ENCODE peak calls at places on chromosomes 11 and 22, in eight cellular contexts. One of them, this sample, is unnamed.

GRCh38 chr11:73334244-73335203 is 26.4 kb downstream of the ARHGEF17 start:
- DNase-seq in testis: peak
- DNase-seq in A549: peak
- DNase-seq in H1: no peak
- DNase-seq in vagina: no peak
- DNase-seq in H54: peak
- DNase-seq in IMR-90: peak
- DNase-seq in prostate gland: no peak
- DNase-seq in this sample: peak

GRCh38 chr11:25838918-25839611 is 492.9 kb upstream of the ANO3 start:
- DNase-seq in testis: no peak
- DNase-seq in A549: no peak
- DNase-seq in H1: no peak
- DNase-seq in vagina: no peak
- DNase-seq in H54: no peak
- DNase-seq in IMR-90: no peak
- DNase-seq in prostate gland: no peak
- DNase-seq in this sample: no peak

GRCh38 chr11:62245271-62245753 is 3.3 kb downstream of the SCGB1D2 start:
- DNase-seq in testis: peak
- DNase-seq in A549: peak
- DNase-seq in H1: no peak
- DNase-seq in vagina: no peak
- DNase-seq in H54: no peak
- DNase-seq in IMR-90: peak
- DNase-seq in prostate gland: no peak
- DNase-seq in this sample: no peak

GRCh38 chr22:48389916-48390315 is 1437.8 kb downstream of the BRD1 start:
- DNase-seq in testis: no peak
- DNase-seq in A549: no peak
- DNase-seq in H1: no peak
- DNase-seq in vagina: no peak
- DNase-seq in H54: no peak
- DNase-seq in IMR-90: no peak
- DNase-seq in prostate gland: no peak
- DNase-seq in this sample: no peak

GRCh38 chr11:113261709-113262475 is 52.5 kb upstream of the TTC12 start:
- DNase-seq in testis: no peak
- DNase-seq in A549: no peak
- DNase-seq in H1: no peak
- DNase-seq in vagina: no peak
- DNase-seq in H54: peak
- DNase-seq in IMR-90: peak
- DNase-seq in prostate gland: no peak
- DNase-seq in this sample: no peak

GRCh38 chr11:7600205-7600775 is 73.0 kb downstream of the CYB5R2 start:
- DNase-seq in testis: peak
- DNase-seq in A549: peak
- DNase-seq in H1: no peak
- DNase-seq in vagina: no peak
- DNase-seq in H54: no peak
- DNase-seq in IMR-90: peak
- DNase-seq in prostate gland: peak
- DNase-seq in this sample: peak

GRCh38 chr11:110728883-110729282 is 16.6 kb upstream of the ARHGAP20 start:
- DNase-seq in testis: no peak
- DNase-seq in A549: no peak
- DNase-seq in H1: no peak
- DNase-seq in vagina: no peak
- DNase-seq in H54: no peak
- DNase-seq in IMR-90: peak
- DNase-seq in prostate gland: no peak
- DNase-seq in this sample: no peak

GRCh38 chr22:45296628-45297297 is 12.0 kb downstream of the UPK3A start:
- DNase-seq in testis: no peak
- DNase-seq in A549: no peak
- DNase-seq in H1: no peak
- DNase-seq in vagina: no peak
- DNase-seq in H54: no peak
- DNase-seq in IMR-90: no peak
- DNase-seq in prostate gland: no peak
- DNase-seq in this sample: no peak

GRCh38 chr11:46238078-46238966 is 39.1 kb upstream of the CREB3L1 start:
- DNase-seq in testis: peak
- DNase-seq in A549: peak
- DNase-seq in H1: no peak
- DNase-seq in vagina: no peak
- DNase-seq in H54: no peak
- DNase-seq in IMR-90: peak
- DNase-seq in prostate gland: peak
- DNase-seq in this sample: peak

GRCh38 chr22:44448271-44448780 is 49.7 kb downstream of the RTL6 start:
- DNase-seq in testis: peak
- DNase-seq in A549: peak
- DNase-seq in H1: no peak
- DNase-seq in vagina: no peak
- DNase-seq in H54: peak
- DNase-seq in IMR-90: peak
- DNase-seq in prostate gland: peak
- DNase-seq in this sample: peak

GRCh38 chr22:18119409-18120110 is 9.0 kb downstream of the TUBA8 start:
- DNase-seq in testis: no peak
- DNase-seq in A549: no peak
- DNase-seq in H1: no peak
- DNase-seq in vagina: no peak
- DNase-seq in H54: no peak
- DNase-seq in IMR-90: no peak
- DNase-seq in prostate gland: no peak
- DNase-seq in this sample: no peak

GRCh38 chr22:45216133-45217003 is 24.3 kb downstream of the KIAA0930 start:
- DNase-seq in testis: no peak
- DNase-seq in A549: no peak
- DNase-seq in H1: no peak
- DNase-seq in vagina: no peak
- DNase-seq in H54: no peak
- DNase-seq in IMR-90: peak
- DNase-seq in prostate gland: no peak
- DNase-seq in this sample: no peak

GRCh38 chr11:129141748-129142475 is 50.2 kb downstream of the ARHGAP32 start:
- DNase-seq in testis: no peak
- DNase-seq in A549: no peak
- DNase-seq in H1: no peak
- DNase-seq in vagina: no peak
- DNase-seq in H54: no peak
- DNase-seq in IMR-90: no peak
- DNase-seq in prostate gland: no peak
- DNase-seq in this sample: no peak

GRCh38 chr11:80495116-80495515 is 1054.3 kb upstream of the TENM4 start:
- DNase-seq in testis: no peak
- DNase-seq in A549: no peak
- DNase-seq in H1: no peak
- DNase-seq in vagina: no peak
- DNase-seq in H54: no peak
- DNase-seq in IMR-90: no peak
- DNase-seq in prostate gland: no peak
- DNase-seq in this sample: no peak

GRCh38 chr11:86896486-86896885 is 58.7 kb downstream of the FZD4 start:
- DNase-seq in testis: no peak
- DNase-seq in A549: no peak
- DNase-seq in H1: no peak
- DNase-seq in vagina: no peak
- DNase-seq in H54: no peak
- DNase-seq in IMR-90: peak
- DNase-seq in prostate gland: no peak
- DNase-seq in this sample: no peak

GRCh38 chr22:23383491-23384450 is 196.3 kb downstream of the IGLL1 start:
- DNase-seq in testis: peak
- DNase-seq in A549: no peak
- DNase-seq in H1: no peak
- DNase-seq in vagina: no peak
- DNase-seq in H54: no peak
- DNase-seq in IMR-90: no peak
- DNase-seq in prostate gland: no peak
- DNase-seq in this sample: no peak

GRCh38 chr11:83764643-83765042 is 478.5 kb upstream of the CCDC90B start:
- DNase-seq in testis: no peak
- DNase-seq in A549: no peak
- DNase-seq in H1: no peak
- DNase-seq in vagina: no peak
- DNase-seq in H54: no peak
- DNase-seq in IMR-90: no peak
- DNase-seq in prostate gland: no peak
- DNase-seq in this sample: no peak

GRCh38 chr11:83760942-83761341 is 474.8 kb upstream of the CCDC90B start:
- DNase-seq in testis: no peak
- DNase-seq in A549: no peak
- DNase-seq in H1: no peak
- DNase-seq in vagina: no peak
- DNase-seq in H54: no peak
- DNase-seq in IMR-90: no peak
- DNase-seq in prostate gland: no peak
- DNase-seq in this sample: no peak

GRCh38 chr11:83768476-83768875 is 482.3 kb upstream of the CCDC90B start:
- DNase-seq in testis: no peak
- DNase-seq in A549: no peak
- DNase-seq in H1: no peak
- DNase-seq in vagina: no peak
- DNase-seq in H54: no peak
- DNase-seq in IMR-90: no peak
- DNase-seq in prostate gland: no peak
- DNase-seq in this sample: no peak

DNA sequence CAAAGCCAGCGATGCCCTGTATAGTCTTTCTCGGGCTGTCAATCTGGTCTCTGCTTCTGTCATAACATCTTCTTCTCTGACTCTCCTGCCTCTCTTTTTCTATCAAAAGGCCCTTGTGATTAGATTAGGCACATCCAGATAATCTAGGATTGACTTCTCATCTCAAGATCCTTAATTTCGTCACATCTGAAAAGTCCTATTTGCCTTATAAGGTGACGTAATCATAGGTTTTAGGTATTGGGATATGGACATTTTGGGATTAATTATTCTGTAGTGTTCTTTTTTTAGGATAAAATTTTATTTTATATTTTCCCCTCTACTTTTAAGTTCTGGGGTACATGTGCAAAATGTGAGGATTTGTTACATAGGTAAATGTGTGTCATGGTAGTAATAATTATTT is 480.8 kb upstream of the CCDC90B start:
- DNase-seq in testis: no peak
- DNase-seq in A549: no peak
- DNase-seq in H1: no peak
- DNase-seq in vagina: no peak
- DNase-seq in H54: no peak
- DNase-seq in IMR-90: no peak
- DNase-seq in prostate gland: no peak
- DNase-seq in this sample: no peak
- TF ChIP-seq POLR2A in testis: no peak
- TF ChIP-seq POLR2A in A549: no peak
- TF ChIP-seq POLR2A in H1: no peak
- TF ChIP-seq POLR2A in vagina: no peak
- TF ChIP-seq POLR2A in H54: no peak
- TF ChIP-seq POLR2A in IMR-90: no peak
- TF ChIP-seq POLR2A in prostate gland: no peak
- TF ChIP-seq POLR2A in this sample: no peak

GRCh38 chr11:76704171-76704948 is 33.8 kb upstream of the LRRC32 start:
- DNase-seq in testis: no peak
- DNase-seq in A549: no peak
- DNase-seq in H1: peak
- DNase-seq in vagina: no peak
- DNase-seq in H54: no peak
- DNase-seq in IMR-90: no peak
- DNase-seq in prostate gland: no peak
- DNase-seq in this sample: no peak

GRCh38 chr11:76700177-76701100 is 29.9 kb upstream of the LRRC32 start:
- DNase-seq in testis: no peak
- DNase-seq in A549: peak
- DNase-seq in H1: no peak
- DNase-seq in vagina: no peak
- DNase-seq in H54: peak
- DNase-seq in IMR-90: peak
- DNase-seq in prostate gland: no peak
- DNase-seq in this sample: no peak

GRCh38 chr11:76703707-76704106 is 33.2 kb upstream of the LRRC32 start:
- DNase-seq in testis: no peak
- DNase-seq in A549: no peak
- DNase-seq in H1: no peak
- DNase-seq in vagina: no peak
- DNase-seq in H54: no peak
- DNase-seq in IMR-90: no peak
- DNase-seq in prostate gland: no peak
- DNase-seq in this sample: no peak

GRCh38 chr11:76701701-76702100 is 31.2 kb upstream of the LRRC32 start:
- DNase-seq in testis: no peak
- DNase-seq in A549: no peak
- DNase-seq in H1: no peak
- DNase-seq in vagina: no peak
- DNase-seq in H54: peak
- DNase-seq in IMR-90: peak
- DNase-seq in prostate gland: no peak
- DNase-seq in this sample: no peak

GRCh38 chr11:76702378-76703128 is 32.0 kb upstream of the LRRC32 start:
- DNase-seq in testis: no peak
- DNase-seq in A549: no peak
- DNase-seq in H1: no peak
- DNase-seq in vagina: no peak
- DNase-seq in H54: no peak
- DNase-seq in IMR-90: peak
- DNase-seq in prostate gland: no peak
- DNase-seq in this sample: no peak
- TF ChIP-seq POLR2A in testis: no peak
- TF ChIP-seq POLR2A in A549: no peak
- TF ChIP-seq POLR2A in H1: no peak
- TF ChIP-seq POLR2A in vagina: no peak
- TF ChIP-seq POLR2A in H54: no peak
- TF ChIP-seq POLR2A in IMR-90: no peak
- TF ChIP-seq POLR2A in prostate gland: no peak
- TF ChIP-seq POLR2A in this sample: no peak

DNA sequence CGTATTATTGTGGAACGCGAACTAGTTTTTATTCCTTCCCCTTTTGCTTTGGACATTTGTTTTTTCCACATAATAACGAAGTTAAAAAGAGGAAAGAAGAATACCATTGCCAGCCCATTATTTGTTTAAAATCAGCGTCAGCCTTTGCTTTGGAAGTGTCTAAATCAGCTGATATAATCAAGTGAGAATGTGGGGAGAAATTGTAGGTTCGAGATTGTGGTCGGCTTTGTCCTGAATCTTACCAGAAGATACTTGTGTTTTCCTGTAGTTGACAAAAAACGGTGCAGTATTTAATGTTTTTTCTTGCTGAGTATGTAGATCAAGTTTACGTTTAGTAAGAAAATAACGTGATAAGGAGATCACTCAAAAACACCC is 935 bp downstream of the ZNF143 start:
- DNase-seq in testis: no peak
- DNase-seq in A549: peak
- DNase-seq in H1: no peak
- DNase-seq in vagina: no peak
- DNase-seq in H54: no peak
- DNase-seq in IMR-90: peak
- DNase-seq in prostate gland: no peak
- DNase-seq in this sample: no peak
- TF ChIP-seq POLR2A in testis: peak
- TF ChIP-seq POLR2A in A549: no peak
- TF ChIP-seq POLR2A in H1: no peak
- TF ChIP-seq POLR2A in vagina: no peak
- TF ChIP-seq POLR2A in H54: no peak
- TF ChIP-seq POLR2A in IMR-90: no peak
- TF ChIP-seq POLR2A in prostate gland: no peak
- TF ChIP-seq POLR2A in this sample: no peak

GRCh38 chr11:30322826-30323710 is at the start of gene ARL14EP:
- DNase-seq in testis: peak
- DNase-seq in A549: peak
- DNase-seq in H1: peak
- DNase-seq in vagina: peak
- DNase-seq in H54: peak
- DNase-seq in IMR-90: peak
- DNase-seq in prostate gland: peak
- DNase-seq in this sample: peak
- TF ChIP-seq POLR2A in testis: no peak
- TF ChIP-seq POLR2A in A549: peak
- TF ChIP-seq POLR2A in H1: peak
- TF ChIP-seq POLR2A in vagina: no peak
- TF ChIP-seq POLR2A in H54: peak
- TF ChIP-seq POLR2A in IMR-90: peak
- TF ChIP-seq POLR2A in prostate gland: peak
- TF ChIP-seq POLR2A in this sample: peak

This sample was measured in tibial nerve.